ENCODE peak calls at places on chromosome 22, in six cellular contexts. S, L, K, U, J and Y are unnamed samples.

GRCh38 chr22:20206709-20207215 is 55.9 kb upstream of the CCDC188 start:
- DNase-seq in K (no peak), L (no peak), U (no peak), S (no peak), J (no peak), Y (no peak)

GRCh38 chr22:31870890-31871289 is 73.4 kb upstream of the YWHAH start:
- DNase-seq in L (no peak), J (no peak), U (no peak), K (no peak), S (no peak), Y (no peak)

GRCh38 chr22:35064664-35065063 is 1.3 kb upstream of the ISX start:
- DNase-seq in S (no peak), J (no peak), U (no peak), K (no peak), L (no peak), Y (no peak)

GRCh38 chr22:45818130-45819085 is 146.8 kb downstream of the ATXN10 start:
- DNase-seq in L (peak; percentile 83), S (peak; percentile 44), U (no peak), K (no peak), J (peak; percentile 46), Y (peak; percentile 10)

GRCh38 chr22:17912942-17913704 is 111.2 kb downstream of the MICAL3 start:
- DNase-seq in S (no peak), L (no peak), U (no peak), K (no peak), J (no peak), Y (no peak)

GRCh38 chr22:50677493-50678217 is 5.0 kb downstream of the SHANK3 start:
- DNase-seq in J (no peak), S (no peak), U (no peak), K (no peak), L (no peak), Y (no peak)

GRCh38 chr22:49925525-49926128 is 7.2 kb downstream of the CRELD2 start:
- DNase-seq in U (no peak), S (no peak), K (no peak), L (peak; percentile 77), J (no peak), Y (no peak)

GRCh38 chr22:46366327-46366731 is 30.8 kb downstream of the TRMU start:
- DNase-seq in K (no peak), U (no peak), J (no peak), L (peak; percentile 70), S (no peak), Y (no peak)

GRCh38 chr22:37306494-37306829 is 24.2 kb downstream of the CYTH4 start:
- DNase-seq in L (no peak), S (no peak), K (no peak), U (no peak), J (no peak), Y (no peak)

GRCh38 chr22:37968452-37969251 is 15.2 kb downstream of the POLR2F start:
- DNase-seq in J (no peak), L (no peak), S (no peak), U (no peak), K (no peak), Y (no peak)

GRCh38 chr22:44838316-44839016 is 86.1 kb downstream of the ARHGAP8 start:
- DNase-seq in L (peak; percentile 14), K (no peak), U (no peak), S (no peak), J (no peak), Y (no peak)

DNA sequence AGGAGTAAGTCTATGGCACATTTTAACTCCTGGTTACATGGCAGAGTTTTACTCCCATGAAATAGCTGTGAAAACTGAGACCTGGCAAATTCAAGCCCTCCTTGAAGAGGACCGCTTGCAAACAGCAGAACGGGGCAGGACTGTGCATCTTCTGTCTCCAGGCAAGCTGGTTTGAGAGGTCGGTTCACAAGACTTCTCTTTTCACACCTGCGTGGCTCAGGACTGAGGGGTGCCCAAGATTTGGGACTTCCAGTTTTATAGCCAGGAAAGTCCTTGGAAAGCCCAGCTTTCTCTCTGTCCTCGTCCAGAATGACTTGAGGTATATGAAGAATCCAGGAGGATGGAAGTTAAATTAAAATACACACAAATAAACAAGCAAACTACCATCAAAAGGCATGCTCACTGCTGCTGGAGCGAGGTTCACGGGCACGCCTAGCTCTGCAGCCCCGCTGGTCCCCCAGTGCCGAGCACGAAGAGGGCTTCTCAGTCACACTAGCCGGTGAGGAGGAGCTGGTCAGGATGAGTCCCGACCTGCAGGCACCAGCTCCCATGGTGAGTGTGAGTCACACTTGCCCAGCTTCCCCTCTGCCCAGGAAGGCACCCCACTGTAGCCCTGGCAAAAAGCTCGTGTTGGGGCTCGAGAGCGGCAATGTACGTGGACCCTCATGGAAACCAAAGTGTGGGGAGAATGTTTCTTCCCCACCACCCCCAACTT is 1382.4 kb downstream of the BRD1 start:
- DNase-seq in U (no peak), J (no peak), K (no peak), L (peak; percentile 52), S (no peak), Y (no peak)
- H3K27ac ChIP-seq in U (no peak overlapping the region), J (no peak overlapping the region), K (no peak overlapping the region), L (no peak overlapping the region), S (no peak overlapping the region), Y (no peak overlapping the region)

GRCh38 chr22:30667092-30667485 is 586 bp downstream of the DUSP18 start:
- DNase-seq in L (no peak), J (no peak), K (no peak), S (no peak), U (no peak), Y (no peak)
- H3K27ac ChIP-seq in L (no peak overlapping the region), J (no peak overlapping the region), K (no peak overlapping the region), S (peak overlapping the region; percentile 72), U (no peak overlapping the region), Y (peak overlapping the region; percentile 70)

GRCh38 chr22:36153756-36154155 is 6.8 kb downstream of the APOL3 start:
- DNase-seq in K (no peak), L (no peak), U (no peak), S (no peak), J (no peak), Y (no peak)
- H3K27ac ChIP-seq in K (no peak overlapping the region), L (peak overlapping the region; percentile 65), U (no peak overlapping the region), S (peak overlapping the region; percentile 96), J (no peak overlapping the region), Y (no peak overlapping the region)

GRCh38 chr22:39207141-39208012 is 37.4 kb downstream of the PDGFB start:
- DNase-seq in L (peak; percentile 54), U (no peak), S (no peak), J (peak; percentile 16), K (no peak), Y (no peak)

GRCh38 chr22:39204216-39204615 is 40.6 kb downstream of the PDGFB start:
- DNase-seq in L (peak; percentile 29), J (peak; percentile 14), U (no peak), K (no peak), S (no peak), Y (no peak)

GRCh38 chr22:39205344-39206021 is 39.3 kb downstream of the PDGFB start:
- DNase-seq in L (peak; percentile 49), K (no peak), U (no peak), J (peak; percentile 14), S (no peak), Y (no peak)

GRCh38 chr22:39208013-39208680 is 36.6 kb downstream of the PDGFB start:
- DNase-seq in K (no peak), J (peak; percentile 16), L (peak; percentile 70), S (no peak), U (no peak), Y (no peak)

GRCh38 chr22:39206491-39206890 is 38.3 kb downstream of the PDGFB start:
- DNase-seq in S (no peak), J (peak; percentile 16), K (no peak), L (peak; percentile 64), U (no peak), Y (no peak)
- H3K27ac ChIP-seq in S (no peak overlapping the region), J (no peak overlapping the region), K (no peak overlapping the region), L (no peak overlapping the region), U (no peak overlapping the region), Y (no peak overlapping the region)